ENCODE peak calls at places on chromosomes 11 and 22, in nine cellular contexts. C is ELR; A is stimulated activated CD4-positive, alpha-beta T cell treated with anti-CD3 and anti-CD28 coated beads, Interleukin-12 subunit alpha, Interleukin-12 subunit beta, amount 100 ng/mL, for 48 hours; V is ovary; T is AG04450; D is fibroblast of lung; N is GM12891; R is endothelial cell of umbilical vein; L is NCI-H1436 treated with DMSO at 0.1 percent for 48 hours. I is an unnamed sample.

GRCh38 chr11:72410956-72411355 is 23.4 kb downstream of the CLPB start:
- DNase-seq in R (no peak), N (no peak), T (no peak), D (no peak), L (no peak), A (no peak), C (no peak), V (no peak), I (no peak)

GRCh38 chr22:23143119-23143518 is 1.3 kb upstream of the RSPH14 start:
- DNase-seq in L (no peak), A (no peak), C (no peak), N (no peak), V (no peak), T (no peak), R (no peak), D (no peak), I (no peak)

GRCh38 chr11:87290304-87290922 is 252.7 kb downstream of the TMEM135 start:
- DNase-seq in R (peak; percentile 75), C (peak; percentile 75), L (peak; percentile 52), D (peak; percentile 45), N (no peak), T (peak; percentile 24), A (no peak), V (no peak), I (peak; percentile 25)

GRCh38 chr22:49033616-49034015 is 794.1 kb downstream of the BRD1 start:
- DNase-seq in C (no peak), V (no peak), N (no peak), L (no peak), T (no peak), A (no peak), R (no peak), D (no peak), I (no peak)

GRCh38 chr22:29319072-29319471 is 3.6 kb upstream of the RASL10A start:
- DNase-seq in V (no peak), L (no peak), C (no peak), T (no peak), A (no peak), R (no peak), N (no peak), D (no peak), I (no peak)

GRCh38 chr11:26231252-26231661 is 100.7 kb upstream of the ANO3 start:
- DNase-seq in A (no peak), N (no peak), R (peak; percentile 76), D (peak; percentile 96), C (peak; percentile 87), T (peak; percentile 44), V (no peak), L (no peak), I (no peak)

GRCh38 chr22:43292633-43293025 is 50.5 kb downstream of the SCUBE1 start:
- DNase-seq in V (no peak), T (no peak), D (no peak), A (no peak), L (no peak), R (no peak), C (no peak), N (no peak), I (no peak)

GRCh38 chr22:17346578-17346977 is 22.7 kb upstream of the CECR2 start:
- DNase-seq in V (no peak), R (no peak), N (no peak), D (no peak), L (no peak), C (no peak), T (no peak), A (no peak), I (no peak)

GRCh38 chr11:128853556-128853955 is 13.5 kb downstream of the KCNJ1 start:
- DNase-seq in R (no peak), D (no peak), N (no peak), T (no peak), C (no peak), L (no peak), V (no peak), A (no peak), I (no peak)

GRCh38 chr22:18113680-18114394 is 3.2 kb downstream of the TUBA8 start:
- DNase-seq in V (no peak), N (no peak), A (no peak), C (no peak), L (no peak), D (no peak), R (no peak), T (no peak), I (no peak)

GRCh38 chr11:19079643-19080440 is 19.3 kb upstream of the MRGPRX2 start:
- DNase-seq in D (peak; percentile 95), A (no peak), C (peak; percentile 91), T (no peak), L (no peak), R (peak; percentile 89), N (no peak), V (no peak), I (no peak)

GRCh38 chr22:30265851-30266444 is 703 bp downstream of the OSM start:
- DNase-seq in N (peak; percentile 86), C (no peak), A (peak; percentile 80), T (no peak), D (no peak), L (no peak), R (no peak), V (no peak), I (peak; percentile 59)

GRCh38 chr11:68135161-68135560 is 14.0 kb upstream of the CHKA start:
- DNase-seq in V (no peak), N (no peak), A (no peak), L (no peak), C (no peak), R (no peak), D (no peak), T (no peak), I (no peak)